ENCODE peak calls at places on chromosomes 12 and 14, in seven cellular contexts. P is substantia nigra, U is OCI-LY7, S is left lung, F is left ventricle myocardium inferior, E is tibial nerve, Y is T47D. B is an unnamed sample.

GRCh38 chr12:131133015-131133905 is 179.6 kb downstream of the ADGRD1 start:
- DNase-seq in P (no peak), U (no peak), S (no peak), F (no peak), E (peak; percentile 56), Y (no peak), B (no peak)

GRCh38 chr12:113065126-113066007 is 8.8 kb downstream of the DTX1 start:
- DNase-seq in P (no peak), U (peak; percentile 71), S (no peak), F (no peak), E (no peak), Y (peak; percentile 52), B (no peak)

GRCh38 chr14:74954232-74954946 is 1.0 kb downstream of the PGF start:
- DNase-seq in P (no peak), U (no peak), S (no peak), F (no peak), E (no peak), Y (no peak), B (peak; percentile 87)

GRCh38 chr14:35687335-35687939 is 121.7 kb downstream of the RALGAPA1 start:
- DNase-seq in P (no peak), U (peak; percentile 69), S (no peak), F (no peak), E (no peak), Y (peak; percentile 74), B (peak; percentile 23)

GRCh38 chr12:109775172-109775881 is 57.9 kb downstream of the TRPV4 start:
- DNase-seq in P (peak; percentile 51), U (peak; percentile 62), S (peak; percentile 66), F (peak; percentile 73), E (peak; percentile 68), Y (peak; percentile 81), B (peak; percentile 65)

GRCh38 chr14:101950100-101950499 is 14.3 kb upstream of the DYNC1H1 start:
- DNase-seq in P (no peak), U (peak; percentile 47), S (no peak), F (no peak), E (no peak), Y (no peak), B (no peak)

GRCh38 chr12:104955703-104956102 is 2.4 kb downstream of the SLC41A2 start:
- DNase-seq in P (no peak), U (no peak), S (no peak), F (no peak), E (no peak), Y (no peak), B (no peak)

GRCh38 chr14:76829650-76830421 is 3.6 kb downstream of the LRRC74A start:
- DNase-seq in P (peak; percentile 91), U (no peak), S (no peak), F (peak; percentile 86), E (peak; percentile 74), Y (no peak), B (peak; percentile 53)

GRCh38 chr14:38616959-38617358 is 361.1 kb upstream of the CLEC14A start:
- DNase-seq in P (no peak), U (no peak), S (peak; percentile 49), F (no peak), E (no peak), Y (peak; percentile 17), B (peak; percentile 87)

GRCh38 chr12:16327963-16328362 is 19.5 kb upstream of the MGST1 start:
- DNase-seq in P (no peak), U (no peak), S (no peak), F (no peak), E (no peak), Y (no peak), B (no peak)

GRCh38 chr12:91685917-91686316 is 459.7 kb downstream of the BTG1 start:
- DNase-seq in P (no peak), U (no peak), S (no peak), F (no peak), E (no peak), Y (no peak), B (no peak)

GRCh38 chr12:43737646-43738045 is 20.9 kb downstream of the PUS7L start:
- DNase-seq in P (no peak), U (no peak), S (no peak), F (no peak), E (no peak), Y (no peak), B (no peak)

GRCh38 chr14:90519262-90519920 is 122.6 kb downstream of the CALM1 start:
- DNase-seq in P (no peak), U (no peak), S (no peak), F (no peak), E (no peak), Y (no peak), B (no peak)

GRCh38 chr12:1252758-1253157 is 261.7 kb downstream of the ERC1 start:
- DNase-seq in P (no peak), U (no peak), S (no peak), F (no peak), E (no peak), Y (no peak), B (no peak)

GRCh38 chr14:89167705-89168104 is 249.3 kb downstream of the FOXN3 start:
- DNase-seq in P (no peak), U (no peak), S (no peak), F (no peak), E (no peak), Y (no peak), B (no peak)

GRCh38 chr12:52637299-52637698 is 14.7 kb downstream of the KRT2 start:
- DNase-seq in P (no peak), U (no peak), S (no peak), F (no peak), E (no peak), Y (no peak), B (no peak)